ENCODE peak calls at places on chromosomes 6 and 20, in nine cellular contexts. W is neural progenitor cell, D is GM23248, K is IMR-90, R is fibroblast of lung, V is OCI-LY7, L is hepatocyte, N is mesenchymal stem cell, B is HepG2. Y is an unnamed sample.

GRCh38 chr6:6801635-6802218 is 213.2 kb downstream of the LY86 start:
- DNase-seq in L (no peak), K (no peak), B (no peak), D (no peak), N (no peak), R (no peak), W (no peak), V (no peak), Y (no peak)

GRCh38 chr6:81838031-81838430 is 85.5 kb upstream of the TENT5A start:
- DNase-seq in N (peak), R (peak), D (no peak), V (no peak), B (peak), L (peak), W (no peak), K (peak), Y (no peak)

GRCh38 chr6:129709451-129709908 is 497 bp downstream of the ARHGAP18 start:
- DNase-seq in W (no peak), L (peak), D (peak), N (peak), K (peak), R (peak), B (no peak), V (peak), Y (no peak)

GRCh38 chr6:162404926-162405325 is 322.6 kb downstream of the PRKN start:
- DNase-seq in R (no peak), L (no peak), B (no peak), K (no peak), V (no peak), D (no peak), W (no peak), N (no peak), Y (no peak)

GRCh38 chr6:142613981-142614380 is 312.2 kb downstream of the ADGRG6 start:
- DNase-seq in V (no peak), L (peak), N (no peak), B (no peak), D (no peak), W (no peak), K (peak), R (no peak), Y (peak)

GRCh38 chr20:4637081-4637797 is 84.5 kb upstream of the PRND start:
- DNase-seq in B (no peak), L (peak), D (peak), R (peak), K (peak), V (no peak), W (peak), N (peak), Y (no peak)

GRCh38 chr6:142481466-142481865 is 179.7 kb downstream of the ADGRG6 start:
- DNase-seq in K (no peak), D (no peak), V (no peak), R (no peak), B (no peak), L (no peak), N (peak), W (no peak), Y (no peak)

GRCh38 chr6:168603234-168603633 is 162.2 kb downstream of the SMOC2 start:
- DNase-seq in D (no peak), V (no peak), R (no peak), N (no peak), K (no peak), B (no peak), L (no peak), W (no peak), Y (no peak)

GRCh38 chr20:3502878-3503277 is 32.1 kb downstream of the ATRN start:
- DNase-seq in N (no peak), K (no peak), B (no peak), D (no peak), L (no peak), R (no peak), V (no peak), W (no peak), Y (no peak)

GRCh38 chr6:128483472-128484135 is 36.8 kb downstream of the PTPRK start:
- DNase-seq in L (no peak), R (no peak), N (no peak), V (no peak), W (no peak), D (no peak), B (no peak), K (no peak), Y (no peak)

GRCh38 chr6:158801655-158802294 is 17.4 kb downstream of the EZR start:
- DNase-seq in N (no peak), D (no peak), V (no peak), L (peak), W (peak), B (no peak), K (no peak), R (no peak), Y (no peak)

GRCh38 chr6:158799051-158799792 is 19.9 kb downstream of the EZR start:
- DNase-seq in D (peak), V (peak), N (peak), B (peak), K (peak), R (peak), L (peak), W (no peak), Y (no peak)

GRCh38 chr6:158805698-158806373 is 13.3 kb downstream of the EZR start:
- DNase-seq in B (no peak), D (no peak), L (no peak), K (no peak), W (no peak), R (no peak), V (no peak), N (no peak), Y (no peak)

GRCh38 chr6:158807515-158808441 is 11.4 kb downstream of the EZR start:
- DNase-seq in N (no peak), R (no peak), D (no peak), K (no peak), B (no peak), V (no peak), W (no peak), L (no peak), Y (peak)

DNA sequence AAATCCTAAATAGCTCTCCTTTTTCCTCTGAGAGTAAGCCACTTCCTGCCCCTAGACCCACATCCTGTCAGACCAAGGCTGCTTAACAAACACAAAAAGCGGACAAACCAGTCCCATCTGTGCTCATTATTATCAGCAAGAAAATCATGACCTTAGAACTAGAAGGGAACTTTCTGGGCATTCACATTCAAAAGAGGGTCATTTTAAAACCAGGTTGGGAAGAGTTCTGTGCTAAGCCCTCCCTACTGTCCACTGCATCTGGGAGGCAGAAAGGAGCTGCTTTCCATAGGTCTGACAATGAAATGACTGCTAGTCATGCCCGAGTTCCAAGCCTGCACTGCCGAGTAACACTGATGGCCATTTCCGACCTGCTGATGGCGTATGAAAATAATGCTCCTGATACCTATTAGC is 15.4 kb downstream of the EZR start:
- DNase-seq in V (peak), N (peak), D (no peak), W (peak), R (peak), L (no peak), B (no peak), K (no peak), Y (peak)
- H3K27ac ChIP-seq in V (peak), N (peak), D (no peak), W (no peak), R (peak), L (peak), B (peak), K (no peak), Y (peak)

GRCh38 chr20:44970243-44970757 is 4.0 kb downstream of the STK4 start:
- DNase-seq in K (peak), V (no peak), R (peak), N (peak), B (no peak), W (no peak), L (no peak), D (no peak), Y (no peak)
- H2AFZ ChIP-seq in K (no peak), V (no peak), R (no peak), N (no peak), B (no peak), W (no peak), L (no peak), D (no peak), Y (no peak)

GRCh38 chr6:109451376-109451775 is 4.2 kb downstream of the MICAL1 start:
- DNase-seq in W (no peak), V (no peak), K (no peak), D (no peak), N (no peak), L (no peak), R (no peak), B (no peak), Y (no peak)
- H3K27ac ChIP-seq in W (no peak), V (no peak), K (no peak), D (no peak), N (no peak), L (no peak), R (no peak), B (no peak), Y (no peak)

GRCh38 chr6:157460182-157460999 is 79.4 kb downstream of the ZDHHC14 start:
- DNase-seq in L (no peak), R (peak), K (peak), B (no peak), W (no peak), V (no peak), D (peak), N (no peak), Y (no peak)

GRCh38 chr6:157464653-157465535 is 83.9 kb downstream of the ZDHHC14 start:
- DNase-seq in N (no peak), D (peak), R (no peak), W (peak), L (no peak), K (no peak), V (no peak), B (no peak), Y (peak)

GRCh38 chr6:157461000-157461915 is 80.3 kb downstream of the ZDHHC14 start:
- DNase-seq in D (no peak), W (peak), N (peak), K (peak), V (no peak), L (peak), R (peak), B (peak), Y (peak)

GRCh38 chr6:157466340-157466643 is 85.3 kb downstream of the ZDHHC14 start:
- DNase-seq in R (no peak), K (no peak), N (no peak), D (no peak), B (no peak), L (no peak), W (no peak), V (no peak), Y (no peak)

GRCh38 chr6:157462956-157463742 is 82.2 kb downstream of the ZDHHC14 start:
- DNase-seq in V (no peak), L (no peak), B (no peak), N (no peak), K (no peak), W (no peak), D (no peak), R (no peak), Y (peak)
- H2AFZ ChIP-seq in V (no peak), L (no peak), B (no peak), N (no peak), K (no peak), W (no peak), D (no peak), R (no peak), Y (no peak)

DNA sequence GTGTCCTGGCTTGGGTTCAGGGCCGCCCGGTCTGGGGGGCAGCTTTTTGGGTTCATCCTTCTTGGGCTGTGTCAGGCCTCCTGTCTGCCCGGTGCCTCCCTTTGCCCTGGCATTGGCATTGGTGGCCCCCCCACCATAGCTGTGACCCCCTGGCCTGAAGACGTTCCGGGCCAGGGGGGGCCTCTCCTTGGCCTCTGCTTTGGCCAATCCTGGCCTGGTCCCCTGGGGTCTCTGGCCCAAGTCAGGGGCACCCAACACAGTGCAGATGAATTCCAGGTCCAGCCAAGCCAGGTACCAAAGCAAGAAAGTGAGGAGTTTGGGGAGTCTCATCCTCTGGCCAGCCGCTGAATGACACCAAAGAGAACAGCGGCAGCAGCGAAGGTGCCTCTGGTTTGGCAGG is 429 bp downstream of the GDF5 start:
- DNase-seq in B (no peak), D (no peak), W (no peak), R (no peak), V (no peak), L (no peak), K (no peak), N (no peak), Y (no peak)
- H3K27ac ChIP-seq in B (no peak), D (no peak), W (peak), R (peak), V (no peak), L (peak), K (peak), N (peak), Y (no peak)

DNA sequence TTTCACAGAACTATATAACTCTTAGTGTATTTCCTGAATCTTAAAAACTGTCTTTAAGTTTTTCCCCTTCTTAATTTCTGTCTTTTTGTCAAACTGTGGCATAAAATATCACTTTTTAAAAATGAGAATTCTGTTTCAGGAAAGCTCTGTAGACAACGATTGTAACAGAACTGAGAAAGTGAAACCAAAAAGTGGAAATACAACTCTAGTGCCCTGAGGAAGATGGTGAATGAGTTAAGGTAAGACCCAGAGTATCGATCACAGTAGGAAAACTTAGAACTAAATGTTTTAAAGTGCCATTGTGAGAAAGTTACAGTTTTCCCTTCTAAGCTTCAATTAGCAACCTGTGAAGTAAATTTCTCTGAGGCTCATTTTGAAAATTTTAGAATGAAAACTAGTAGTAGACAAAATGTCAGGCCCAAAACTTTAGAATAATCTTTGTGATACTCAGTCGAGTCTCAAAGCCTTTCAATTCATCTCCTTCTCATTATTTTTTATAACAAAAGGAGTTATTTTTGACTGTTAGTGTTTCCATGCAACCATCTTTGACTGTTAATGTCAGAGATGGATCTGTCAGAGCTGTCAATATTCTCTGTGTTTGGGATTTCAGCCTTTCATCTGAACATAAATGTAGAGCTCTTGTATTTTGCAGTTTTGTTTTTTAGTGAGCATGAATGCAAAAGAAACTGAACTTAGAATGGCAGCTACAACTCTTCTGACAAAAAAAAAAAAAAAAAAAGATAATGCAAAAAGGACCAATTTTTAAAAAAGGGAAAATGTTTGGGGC is 19.0 kb upstream of the TRDN start:
- DNase-seq in W (no peak), N (peak), R (peak), D (peak), K (no peak), L (no peak), V (no peak), B (no peak), Y (no peak)
- H2AFZ ChIP-seq in W (no peak), N (no peak), R (no peak), D (peak), K (no peak), L (peak), V (no peak), B (peak), Y (peak)

DNA sequence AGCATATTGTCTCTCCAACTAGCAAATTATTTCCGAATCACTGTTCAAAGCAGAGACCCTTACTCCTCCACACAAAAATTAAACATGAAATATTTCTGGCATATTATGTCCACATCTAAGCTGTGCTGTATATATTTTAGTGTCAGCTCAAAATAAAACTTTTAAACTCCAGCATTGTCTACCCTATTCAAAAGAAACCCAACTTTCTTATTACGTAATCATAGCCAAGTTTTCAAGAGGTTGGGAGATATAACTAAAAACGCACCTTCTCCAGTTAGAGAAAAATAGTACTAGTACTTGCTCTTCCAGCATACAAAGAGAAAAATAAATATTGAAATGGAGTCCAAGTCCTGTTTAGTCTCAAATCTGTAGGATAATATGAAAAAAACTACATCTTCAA is 24.1 kb upstream of the TFAP2D start:
- DNase-seq in D (no peak), W (no peak), L (no peak), N (no peak), R (no peak), V (no peak), K (no peak), B (no peak), Y (no peak)
- H3K27ac ChIP-seq in D (no peak), W (no peak), L (no peak), N (no peak), R (no peak), V (no peak), K (no peak), B (no peak), Y (no peak)

GRCh38 chr6:145816392-145816791 is 1.8 kb upstream of the FBXO30 start:
- DNase-seq in V (peak), N (no peak), B (no peak), W (no peak), K (no peak), R (no peak), L (no peak), D (no peak), Y (no peak)

GRCh38 chr6:145814501-145815350 is at the start of gene FBXO30:
- DNase-seq in R (peak), L (peak), W (peak), D (peak), N (peak), B (peak), K (peak), V (peak), Y (peak)

GRCh38 chr6:145814035-145814500 is 527 bp downstream of the FBXO30 start:
- DNase-seq in N (peak), W (peak), R (peak), V (peak), B (peak), D (peak), L (peak), K (no peak), Y (peak)

GRCh38 chr6:145815351-145815772 is 767 bp upstream of the FBXO30 start:
- DNase-seq in N (peak), W (no peak), D (peak), L (peak), V (no peak), R (peak), B (no peak), K (peak), Y (peak)

GRCh38 chr6:145815875-145816274 is 1.3 kb upstream of the FBXO30 start:
- DNase-seq in B (no peak), R (no peak), L (peak), K (peak), N (peak), W (no peak), D (peak), V (peak), Y (no peak)
- H2AFZ ChIP-seq in B (peak), R (peak), L (peak), K (peak), N (no peak), W (peak), D (peak), V (peak), Y (peak)

GRCh38 chr6:165117806-165118205 is 191.6 kb downstream of the C6orf118 start:
- DNase-seq in L (no peak), N (no peak), W (no peak), R (no peak), D (no peak), B (no peak), V (no peak), K (no peak), Y (no peak)
- H3K27ac ChIP-seq in L (no peak), N (no peak), W (no peak), R (no peak), D (peak), B (no peak), V (no peak), K (no peak), Y (no peak)

Y was measured in GM23338.